ENCODE peak calls at places on chromosome 4, in five cellular contexts. A is esophagus squamous epithelium, K is endodermal cell, C is GM23248, T is keratinocyte. L is an unnamed sample. For H3K27me3 and H3K4me1, the result is how much of the 10 kb centered on the place peaks cover.

GRCh38 chr4:113636877-113637276 is 124.7 kb downstream of the CAMK2D start:
- DNase-seq in A (no peak), K (no peak), C (peak), T (peak), L (peak)

GRCh38 chr4:99848576-99848975 is 31.9 kb downstream of the DAPP1 start:
- DNase-seq in A (no peak), K (no peak), C (no peak), T (no peak), L (no peak)

GRCh38 chr4:16205298-16206164 is 20.7 kb downstream of the TAPT1 start:
- DNase-seq in A (no peak), K (no peak), C (peak), T (no peak), L (peak)

GRCh38 chr4:177952723-177953122 is 510.5 kb upstream of the AGA start:
- DNase-seq in A (no peak), K (no peak), C (no peak), T (no peak), L (no peak)

GRCh38 chr4:183635333-183635732 is 23.7 kb downstream of the RWDD4 start:
- DNase-seq in A (no peak), K (peak), C (no peak), T (no peak), L (no peak)

GRCh38 chr4:147735413-147736301 is 3.8 kb downstream of the ARHGAP10 start:
- DNase-seq in A (no peak), K (no peak), C (peak), T (no peak), L (peak)

GRCh38 chr4:150722908-150723362 is 141.0 kb downstream of the MAB21L2 start:
- DNase-seq in A (no peak), K (peak), C (peak), T (peak), L (no peak)

GRCh38 chr4:41889328-41889727 is 45.9 kb upstream of the TMEM33 start:
- DNase-seq in A (no peak), K (no peak), C (no peak), T (no peak), L (no peak)

GRCh38 chr4:8090312-8090711 is 68.3 kb downstream of the ABLIM2 start:
- DNase-seq in A (no peak), K (no peak), C (peak), T (peak), L (no peak)

GRCh38 chr4:94406668-94407437 is 44.9 kb upstream of the PDLIM5 start:
- DNase-seq in A (no peak), K (peak), C (peak), T (peak), L (peak)

GRCh38 chr4:117203231-117203630 is 117.9 kb upstream of the TRAM1L1 start:
- DNase-seq in A (no peak), K (no peak), C (no peak), T (no peak), L (no peak)

GRCh38 chr4:89221175-89221867 is 86.3 kb downstream of the GPRIN3 start:
- DNase-seq in A (no peak), K (no peak), C (peak), T (no peak), L (no peak)

GRCh38 chr4:56655209-56655626 is 25.9 kb downstream of the HOPX start:
- DNase-seq in A (no peak), K (peak), C (peak), T (no peak), L (no peak)

GRCh38 chr4:34417160-34417559 is 1827.2 kb downstream of the ARAP2 start:
- DNase-seq in A (no peak), K (no peak), C (peak), T (no peak), L (no peak)

GRCh38 chr4:176333076-176333475 is 13.3 kb downstream of the SPCS3 start:
- DNase-seq in A (no peak), K (no peak), C (no peak), T (no peak), L (no peak)

GRCh38 chr4:8515316-8516060 is 64.7 kb upstream of the GPR78 start:
- DNase-seq in A (no peak), K (no peak), C (peak), T (no peak), L (no peak)

GRCh38 chr4:81215219-81215892 is at the start of gene PRKG2:
- DNase-seq in A (no peak), K (peak), C (peak), T (no peak), L (no peak)
- H3K27me3 ChIP-seq in A (under half), K (half or more), C (under half), T (under half), L (under half)

DNA sequence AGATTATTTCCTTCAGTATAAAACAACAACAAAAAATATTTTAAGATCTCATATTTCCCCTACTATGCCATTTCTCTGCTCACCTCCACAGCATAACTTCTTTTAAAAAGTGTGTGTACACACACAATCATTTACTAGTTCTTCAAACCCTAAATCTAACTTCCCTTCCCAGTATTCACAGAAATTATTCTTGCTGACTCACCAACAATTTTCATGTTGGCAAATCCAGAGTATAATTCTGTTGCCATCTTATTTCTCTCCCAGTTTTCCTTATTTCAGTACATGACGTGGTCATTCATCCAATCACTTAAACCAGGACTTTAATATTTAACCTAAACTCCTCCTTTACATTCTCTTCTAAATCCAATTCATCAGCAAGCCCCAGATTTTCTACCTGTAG is 11.4 kb upstream of the RAP1GDS1 start:
- DNase-seq in A (no peak), K (no peak), C (no peak), T (no peak), L (no peak)
- H3K4me1 ChIP-seq in A (under half), K (under half), C (under half), T (under half), L (under half)

GRCh38 chr4:52795533-52795932 is 44.3 kb upstream of the ERVMER34-1 start:
- DNase-seq in A (no peak), K (no peak), C (no peak), T (no peak), L (no peak)
- H3K27me3 ChIP-seq in A (under half), K (under half), C (under half), T (under half), L (under half)

GRCh38 chr4:180710643-180711337 is 1532.4 kb upstream of the TENM3 start:
- DNase-seq in A (no peak), K (no peak), C (no peak), T (no peak), L (no peak)

DNA sequence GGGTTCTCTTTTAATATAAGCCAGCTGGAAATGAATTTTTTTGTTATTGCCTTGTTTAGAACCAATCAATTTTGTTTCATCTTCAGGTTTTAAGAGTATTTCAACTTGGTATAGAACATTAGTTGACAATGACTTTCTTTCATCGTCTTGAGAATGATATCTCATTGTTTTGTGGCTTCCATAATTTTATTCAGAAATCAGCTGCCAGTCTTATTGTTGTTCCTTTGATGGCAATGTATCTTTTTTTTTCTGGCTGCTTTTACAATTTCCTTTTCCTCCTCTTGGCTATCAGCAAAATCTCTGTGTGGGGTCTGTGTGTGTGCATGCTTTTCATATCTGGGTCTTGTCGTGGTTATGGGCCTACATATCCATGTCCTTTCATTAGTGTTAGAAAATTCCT is 1536.4 kb upstream of the TENM3 start:
- DNase-seq in A (no peak), K (no peak), C (no peak), T (no peak), L (no peak)
- H3K4me1 ChIP-seq in A (under half), K (under half), C (under half), T (under half), L (under half)

GRCh38 chr4:133147365-133147821 is 1.7 kb upstream of the PCDH10 start:
- DNase-seq in A (no peak), K (peak), C (no peak), T (no peak), L (no peak)
- H3K27me3 ChIP-seq in A (half or more), K (under half), C (half or more), T (half or more), L (under half)

DNA sequence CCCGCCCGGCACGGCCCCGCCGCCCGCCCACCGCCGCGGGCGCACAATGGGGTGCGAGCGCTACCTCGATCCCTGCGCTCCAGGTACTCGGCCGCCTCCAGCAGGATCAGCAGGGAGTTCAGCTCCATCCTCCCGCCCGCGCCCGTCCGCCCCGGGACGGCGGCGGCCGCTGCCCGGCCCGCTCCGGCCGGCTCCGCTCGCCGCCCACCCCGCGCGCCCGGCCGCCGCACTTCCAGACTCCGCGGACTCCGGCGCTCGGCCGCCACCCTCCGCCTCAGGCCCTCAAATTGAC is at the start of gene MXD4:
- DNase-seq in A (no peak), K (no peak), C (no peak), T (no peak), L (no peak)
- H3K4me1 ChIP-seq in A (under half), K (under half), C (under half), T (under half), L (under half)

GRCh38 chr4:54097152-54097551 is 2.8 kb upstream of the GSX2 start:
- DNase-seq in A (no peak), K (no peak), C (no peak), T (no peak), L (no peak)
- H3K27me3 ChIP-seq in A (half or more), K (half or more), C (under half), T (half or more), L (half or more)

GRCh38 chr4:118955515-118955914 is 66.9 kb downstream of the SYNPO2 start:
- DNase-seq in A (no peak), K (no peak), C (peak), T (no peak), L (no peak)

GRCh38 chr4:118954246-118954645 is 65.6 kb downstream of the SYNPO2 start:
- DNase-seq in A (no peak), K (no peak), C (peak), T (no peak), L (no peak)

GRCh38 chr4:118950929-118951570 is 62.4 kb downstream of the SYNPO2 start:
- DNase-seq in A (no peak), K (no peak), C (no peak), T (no peak), L (no peak)

GRCh38 chr4:118950224-118950623 is 61.6 kb downstream of the SYNPO2 start:
- DNase-seq in A (no peak), K (no peak), C (no peak), T (no peak), L (no peak)

DNA sequence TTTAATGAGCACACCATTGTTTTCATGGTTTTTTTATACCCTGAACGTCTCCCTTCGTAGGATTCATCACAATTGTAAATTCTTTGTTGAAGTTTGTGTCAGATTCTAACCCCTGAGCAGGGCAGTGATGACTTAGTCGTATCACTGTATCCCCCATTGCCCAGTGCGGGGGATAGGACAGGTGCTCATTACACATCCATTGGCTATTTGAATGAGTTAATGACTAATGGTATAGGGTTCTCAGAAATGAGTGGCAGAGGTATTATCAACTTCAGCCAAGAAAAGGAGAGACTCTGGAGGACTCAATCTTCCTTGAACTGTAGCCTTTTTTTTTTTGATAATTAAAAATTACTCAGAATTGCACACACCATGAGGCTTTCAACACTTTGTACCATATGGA is 64.6 kb downstream of the SYNPO2 start:
- DNase-seq in A (no peak), K (no peak), C (peak), T (no peak), L (no peak)
- H3K4me1 ChIP-seq in A (under half), K (under half), C (under half), T (under half), L (under half)

DNA sequence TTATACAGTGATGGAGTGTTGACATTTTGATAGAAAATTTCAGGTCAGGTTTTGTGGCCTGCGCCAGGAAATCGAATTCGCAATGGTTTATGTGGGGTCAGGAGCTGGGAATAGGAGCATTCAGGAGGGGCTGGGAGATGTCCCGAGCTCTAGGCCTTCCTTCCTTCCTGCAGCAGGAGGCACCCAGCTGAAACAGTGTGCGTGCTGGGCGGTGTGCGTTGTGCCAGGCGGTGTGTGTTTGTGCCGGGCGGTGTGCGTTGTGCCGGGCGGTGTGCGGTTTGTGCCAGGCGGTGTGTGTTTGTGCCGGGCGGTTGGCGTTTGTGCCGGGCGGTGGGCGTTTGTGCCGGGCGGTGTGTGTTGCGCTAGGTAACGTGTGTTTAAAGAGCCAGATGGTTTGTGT is 1.7 kb downstream of the UVSSA start:
- DNase-seq in A (no peak), K (no peak), C (no peak), T (no peak), L (no peak)
- H3K27me3 ChIP-seq in A (under half), K (under half), C (under half), T (under half), L (under half)

DNA sequence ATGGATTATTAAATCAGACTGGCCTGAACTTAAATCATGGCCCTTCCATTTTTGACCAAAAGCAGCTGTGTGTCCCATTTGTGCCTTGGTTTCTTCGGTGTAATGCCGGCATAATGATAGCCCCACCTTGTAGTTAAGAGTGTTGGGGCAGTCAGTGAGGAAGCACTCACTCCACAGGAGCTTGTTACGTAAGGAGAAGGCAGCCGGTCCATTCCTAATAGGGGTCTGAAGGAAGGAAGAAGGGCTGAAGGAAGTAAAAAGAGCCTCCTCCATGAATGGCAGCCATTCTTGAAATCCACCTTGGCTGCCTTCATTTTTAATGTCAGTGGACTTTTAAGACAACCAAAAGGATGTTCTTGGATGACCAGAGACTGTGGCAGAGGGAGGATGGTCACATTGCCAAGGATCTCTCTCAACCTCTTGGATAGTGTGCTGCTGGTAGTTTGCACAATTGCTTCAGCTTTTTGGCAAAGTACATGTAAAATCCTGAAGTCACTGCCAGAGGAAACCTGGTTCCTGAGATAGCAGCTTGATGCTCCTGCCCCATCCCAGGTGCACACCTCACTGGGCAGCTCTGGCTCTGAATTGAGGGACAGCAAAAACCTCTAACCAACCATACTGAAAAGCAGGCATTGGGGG is 113.5 kb downstream of the PTTG2 start:
- DNase-seq in A (no peak), K (no peak), C (peak), T (no peak), L (no peak)
- H3K4me1 ChIP-seq in A (under half), K (under half), C (under half), T (under half), L (under half)

L was measured in CD4-positive, CD25-positive, alpha-beta regulatory T cell.